ENCODE peak calls at places on chromosomes 7 and 10, in nine cellular contexts. One of them, this sample, is unnamed.
A peak's percentile ranks its signal among the peaks of the same experiment; 100 is the strongest.

GRCh38 chr10:7405637-7406036 is 5.2 kb downstream of the SFMBT2 start:
- DNase-seq in HL-60: no peak
- DNase-seq in adrenal gland: no peak
- DNase-seq in tibial artery: no peak
- DNase-seq in psoas muscle: no peak
- DNase-seq in mesenchymal stem cell: peak; percentile 13
- DNase-seq in colonic mucosa: no peak
- DNase-seq in WERI-Rb-1: no peak
- DNase-seq in lower lobe of right lung: no peak
- DNase-seq in this sample: no peak

GRCh38 chr7:134879815-134880475 is 100.5 kb downstream of the CALD1 start:
- DNase-seq in psoas muscle: no peak
- DNase-seq in HL-60: no peak
- DNase-seq in mesenchymal stem cell: peak; percentile 72
- DNase-seq in adrenal gland: no peak
- DNase-seq in lower lobe of right lung: no peak
- DNase-seq in WERI-Rb-1: no peak
- DNase-seq in colonic mucosa: no peak
- DNase-seq in tibial artery: no peak
- DNase-seq in this sample: no peak

GRCh38 chr10:125881192-125881591 is at the start of gene DHX32:
- DNase-seq in adrenal gland: peak; percentile 5
- DNase-seq in colonic mucosa: no peak
- DNase-seq in tibial artery: no peak
- DNase-seq in psoas muscle: no peak
- DNase-seq in HL-60: no peak
- DNase-seq in mesenchymal stem cell: peak; percentile 47
- DNase-seq in WERI-Rb-1: peak; percentile 58
- DNase-seq in lower lobe of right lung: no peak
- DNase-seq in this sample: no peak

GRCh38 chr7:139682136-139683013 is 95.4 kb downstream of the HIPK2 start:
- DNase-seq in WERI-Rb-1: no peak
- DNase-seq in mesenchymal stem cell: peak; percentile 94
- DNase-seq in lower lobe of right lung: no peak
- DNase-seq in tibial artery: no peak
- DNase-seq in adrenal gland: no peak
- DNase-seq in HL-60: no peak
- DNase-seq in psoas muscle: no peak
- DNase-seq in colonic mucosa: no peak
- DNase-seq in this sample: no peak

GRCh38 chr7:154338709-154339108 is 286.5 kb downstream of the DPP6 start:
- DNase-seq in lower lobe of right lung: no peak
- DNase-seq in colonic mucosa: no peak
- DNase-seq in HL-60: no peak
- DNase-seq in adrenal gland: no peak
- DNase-seq in mesenchymal stem cell: no peak
- DNase-seq in psoas muscle: no peak
- DNase-seq in WERI-Rb-1: no peak
- DNase-seq in tibial artery: no peak
- DNase-seq in this sample: peak; percentile 32

GRCh38 chr7:133150760-133151159 is 68.9 kb upstream of the CHCHD3 start:
- DNase-seq in WERI-Rb-1: no peak
- DNase-seq in psoas muscle: no peak
- DNase-seq in mesenchymal stem cell: no peak
- DNase-seq in colonic mucosa: no peak
- DNase-seq in HL-60: no peak
- DNase-seq in tibial artery: no peak
- DNase-seq in adrenal gland: no peak
- DNase-seq in lower lobe of right lung: no peak
- DNase-seq in this sample: no peak

GRCh38 chr10:45000138-45000763 is 472 bp upstream of the ZNF22 start:
- DNase-seq in adrenal gland: no peak
- DNase-seq in lower lobe of right lung: no peak
- DNase-seq in psoas muscle: peak; percentile 89
- DNase-seq in colonic mucosa: peak; percentile 55
- DNase-seq in WERI-Rb-1: no peak
- DNase-seq in HL-60: no peak
- DNase-seq in mesenchymal stem cell: peak; percentile 36
- DNase-seq in tibial artery: peak; percentile 91
- DNase-seq in this sample: no peak

GRCh38 chr7:6392712-6393666 is 54.8 kb downstream of the DAGLB start:
- DNase-seq in WERI-Rb-1: no peak
- DNase-seq in HL-60: peak; percentile 49
- DNase-seq in colonic mucosa: peak; percentile 96
- DNase-seq in psoas muscle: peak; percentile 73
- DNase-seq in mesenchymal stem cell: peak; percentile 84
- DNase-seq in adrenal gland: peak; percentile 95
- DNase-seq in lower lobe of right lung: peak; percentile 86
- DNase-seq in tibial artery: no peak
- DNase-seq in this sample: no peak

GRCh38 chr7:40757097-40757496 is 622.3 kb downstream of the SUGCT start:
- DNase-seq in colonic mucosa: no peak
- DNase-seq in psoas muscle: no peak
- DNase-seq in WERI-Rb-1: no peak
- DNase-seq in mesenchymal stem cell: no peak
- DNase-seq in adrenal gland: no peak
- DNase-seq in lower lobe of right lung: no peak
- DNase-seq in tibial artery: no peak
- DNase-seq in HL-60: no peak
- DNase-seq in this sample: no peak

GRCh38 chr7:107594961-107595737 is 15.1 kb downstream of the BCAP29 start:
- DNase-seq in adrenal gland: peak; percentile 14
- DNase-seq in HL-60: no peak
- DNase-seq in colonic mucosa: no peak
- DNase-seq in lower lobe of right lung: no peak
- DNase-seq in mesenchymal stem cell: peak; percentile 72
- DNase-seq in psoas muscle: no peak
- DNase-seq in tibial artery: no peak
- DNase-seq in WERI-Rb-1: no peak
- DNase-seq in this sample: no peak

GRCh38 chr10:80596391-80597257 is 58.9 kb downstream of the SH2D4B start:
- DNase-seq in psoas muscle: no peak
- DNase-seq in adrenal gland: peak; percentile 29
- DNase-seq in tibial artery: no peak
- DNase-seq in WERI-Rb-1: peak; percentile 35
- DNase-seq in HL-60: peak; percentile 64
- DNase-seq in lower lobe of right lung: peak; percentile 52
- DNase-seq in mesenchymal stem cell: peak; percentile 42
- DNase-seq in colonic mucosa: peak; percentile 36
- DNase-seq in this sample: no peak

DNA sequence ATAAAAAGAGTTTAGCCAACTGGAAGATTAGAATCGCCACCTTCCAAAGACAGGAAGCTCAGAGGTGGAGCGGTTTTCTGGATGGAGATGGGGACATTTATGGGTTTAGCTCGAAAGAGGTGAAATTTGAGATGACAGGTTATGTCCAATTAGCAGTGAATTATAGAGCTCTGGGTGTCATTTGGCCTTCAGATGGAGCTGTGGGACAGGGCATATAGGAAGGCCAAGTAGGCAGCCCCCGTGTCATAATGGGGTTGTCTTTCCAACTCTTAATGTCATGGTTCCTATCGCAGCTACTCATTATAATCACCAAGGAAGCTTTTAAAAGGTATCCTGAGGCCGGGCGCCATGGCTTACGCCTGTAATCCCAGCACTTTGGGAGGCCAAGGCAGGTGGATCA is 21.0 kb upstream of the EEPD1 start:
- DNase-seq in adrenal gland: no peak
- DNase-seq in WERI-Rb-1: no peak
- DNase-seq in psoas muscle: no peak
- DNase-seq in HL-60: no peak
- DNase-seq in lower lobe of right lung: no peak
- DNase-seq in tibial artery: no peak
- DNase-seq in colonic mucosa: no peak
- DNase-seq in mesenchymal stem cell: no peak
- DNase-seq in this sample: no peak
- H3K27ac ChIP-seq in adrenal gland: no peak overlapping the region
- H3K27ac ChIP-seq in WERI-Rb-1: no peak overlapping the region
- H3K27ac ChIP-seq in psoas muscle: peak overlapping the region; percentile 95
- H3K27ac ChIP-seq in HL-60: no peak overlapping the region
- H3K27ac ChIP-seq in lower lobe of right lung: no peak overlapping the region
- H3K27ac ChIP-seq in tibial artery: no peak overlapping the region
- H3K27ac ChIP-seq in colonic mucosa: no peak overlapping the region
- H3K27ac ChIP-seq in mesenchymal stem cell: no peak overlapping the region
- H3K27ac ChIP-seq in this sample: no peak overlapping the region

DNA sequence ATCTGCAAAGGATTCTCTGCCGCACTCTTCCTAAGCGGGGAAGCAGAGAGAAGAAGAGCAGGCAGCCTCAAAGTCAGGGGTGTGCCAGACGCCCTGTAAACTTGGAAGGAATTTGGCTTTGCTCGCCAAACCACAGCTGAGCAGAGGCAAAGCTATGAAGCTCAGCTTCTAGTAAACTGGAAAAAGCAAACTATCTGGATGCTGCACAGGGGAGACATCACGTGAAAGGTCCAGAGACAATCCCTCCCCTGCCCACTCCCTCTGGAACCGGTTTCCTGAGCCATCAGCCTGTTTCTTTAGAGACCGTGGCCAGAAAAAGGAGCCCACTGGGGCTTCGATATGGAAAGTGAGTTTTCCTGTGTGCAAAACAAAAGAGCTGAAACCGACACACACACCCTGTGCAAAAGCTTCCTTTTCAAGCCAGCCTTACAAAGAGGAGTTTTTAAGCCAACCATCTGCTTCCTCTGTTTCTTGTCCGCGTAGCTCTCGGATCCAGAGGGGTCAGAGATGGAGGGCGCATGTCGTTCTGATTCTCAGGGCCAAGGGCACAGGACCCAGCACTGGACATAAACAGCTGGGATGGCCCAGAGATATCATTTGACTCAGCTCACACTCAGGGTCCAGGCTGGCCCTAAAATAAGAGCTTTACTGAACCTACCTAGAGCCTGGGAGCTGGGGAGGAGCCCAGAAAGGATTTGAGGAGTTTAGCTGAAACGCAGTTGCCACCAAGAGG is 58.2 kb upstream of the DNAAF5 start:
- DNase-seq in adrenal gland: no peak
- DNase-seq in colonic mucosa: no peak
- DNase-seq in lower lobe of right lung: no peak
- DNase-seq in WERI-Rb-1: no peak
- DNase-seq in mesenchymal stem cell: peak; percentile 21
- DNase-seq in psoas muscle: no peak
- DNase-seq in tibial artery: peak; percentile 60
- DNase-seq in HL-60: no peak
- DNase-seq in this sample: no peak
- H3K27ac ChIP-seq in adrenal gland: peak overlapping the region; percentile 44
- H3K27ac ChIP-seq in colonic mucosa: no peak overlapping the region
- H3K27ac ChIP-seq in lower lobe of right lung: peak overlapping the region; percentile 68
- H3K27ac ChIP-seq in WERI-Rb-1: no peak overlapping the region
- H3K27ac ChIP-seq in mesenchymal stem cell: no peak overlapping the region
- H3K27ac ChIP-seq in psoas muscle: no peak overlapping the region
- H3K27ac ChIP-seq in tibial artery: peak overlapping the region; percentile 52
- H3K27ac ChIP-seq in HL-60: no peak overlapping the region
- H3K27ac ChIP-seq in this sample: no peak overlapping the region

GRCh38 chr10:122165492-122165832 is 105.6 kb upstream of the BTBD16 start:
- DNase-seq in WERI-Rb-1: no peak
- DNase-seq in tibial artery: no peak
- DNase-seq in mesenchymal stem cell: no peak
- DNase-seq in HL-60: no peak
- DNase-seq in adrenal gland: no peak
- DNase-seq in lower lobe of right lung: no peak
- DNase-seq in psoas muscle: no peak
- DNase-seq in colonic mucosa: no peak
- DNase-seq in this sample: no peak

GRCh38 chr10:122162566-122163181 is 108.4 kb upstream of the BTBD16 start:
- DNase-seq in HL-60: no peak
- DNase-seq in lower lobe of right lung: no peak
- DNase-seq in mesenchymal stem cell: peak; percentile 40
- DNase-seq in psoas muscle: no peak
- DNase-seq in colonic mucosa: no peak
- DNase-seq in tibial artery: no peak
- DNase-seq in WERI-Rb-1: peak; percentile 58
- DNase-seq in adrenal gland: no peak
- DNase-seq in this sample: no peak

GRCh38 chr10:122163182-122164027 is 107.7 kb upstream of the BTBD16 start:
- DNase-seq in lower lobe of right lung: no peak
- DNase-seq in mesenchymal stem cell: peak; percentile 60
- DNase-seq in HL-60: no peak
- DNase-seq in adrenal gland: peak; percentile 35
- DNase-seq in psoas muscle: no peak
- DNase-seq in WERI-Rb-1: peak; percentile 80
- DNase-seq in colonic mucosa: no peak
- DNase-seq in tibial artery: no peak
- DNase-seq in this sample: no peak

GRCh38 chr10:122164815-122165491 is 106.1 kb upstream of the BTBD16 start:
- DNase-seq in psoas muscle: no peak
- DNase-seq in HL-60: no peak
- DNase-seq in lower lobe of right lung: no peak
- DNase-seq in adrenal gland: no peak
- DNase-seq in tibial artery: no peak
- DNase-seq in mesenchymal stem cell: no peak
- DNase-seq in colonic mucosa: no peak
- DNase-seq in WERI-Rb-1: no peak
- DNase-seq in this sample: no peak

DNA sequence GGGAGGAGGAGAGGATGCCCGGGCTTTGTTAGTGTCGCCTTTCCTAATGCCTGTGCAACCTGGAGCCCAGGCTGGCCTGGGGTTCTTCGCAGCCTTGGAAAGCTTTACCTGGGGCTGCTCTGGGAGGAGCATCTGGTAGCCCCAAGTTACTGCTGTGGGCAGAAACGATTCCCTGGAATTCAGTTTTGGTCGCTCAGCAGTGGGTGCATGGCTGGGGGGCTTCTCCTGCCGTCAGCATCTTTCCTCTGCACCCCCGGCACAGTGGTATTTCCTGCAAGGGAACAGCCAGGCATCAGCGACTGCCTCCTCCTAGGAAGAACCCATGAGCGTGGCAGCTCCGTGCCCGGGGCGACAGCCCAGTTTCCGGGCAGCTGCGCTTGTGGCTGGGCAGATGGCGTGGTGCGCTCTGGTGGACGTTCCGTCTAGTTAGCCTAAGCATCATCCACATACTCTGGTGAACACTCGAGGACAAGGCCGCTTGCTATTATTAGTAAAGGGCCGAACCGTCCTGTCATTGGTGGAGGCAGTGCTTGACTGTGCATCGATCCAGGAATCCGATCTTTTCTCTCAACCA is 107.0 kb upstream of the BTBD16 start:
- DNase-seq in adrenal gland: no peak
- DNase-seq in psoas muscle: no peak
- DNase-seq in WERI-Rb-1: peak; percentile 61
- DNase-seq in mesenchymal stem cell: peak; percentile 51
- DNase-seq in tibial artery: no peak
- DNase-seq in lower lobe of right lung: no peak
- DNase-seq in colonic mucosa: no peak
- DNase-seq in HL-60: no peak
- DNase-seq in this sample: peak; percentile 48
- H3K27ac ChIP-seq in adrenal gland: peak overlapping the region; percentile 42
- H3K27ac ChIP-seq in psoas muscle: peak overlapping the region; percentile 51
- H3K27ac ChIP-seq in WERI-Rb-1: peak overlapping the region; percentile 52
- H3K27ac ChIP-seq in mesenchymal stem cell: no peak overlapping the region
- H3K27ac ChIP-seq in tibial artery: no peak overlapping the region
- H3K27ac ChIP-seq in lower lobe of right lung: no peak overlapping the region
- H3K27ac ChIP-seq in colonic mucosa: no peak overlapping the region
- H3K27ac ChIP-seq in HL-60: no peak overlapping the region
- H3K27ac ChIP-seq in this sample: peak overlapping the region; percentile 35

DNA sequence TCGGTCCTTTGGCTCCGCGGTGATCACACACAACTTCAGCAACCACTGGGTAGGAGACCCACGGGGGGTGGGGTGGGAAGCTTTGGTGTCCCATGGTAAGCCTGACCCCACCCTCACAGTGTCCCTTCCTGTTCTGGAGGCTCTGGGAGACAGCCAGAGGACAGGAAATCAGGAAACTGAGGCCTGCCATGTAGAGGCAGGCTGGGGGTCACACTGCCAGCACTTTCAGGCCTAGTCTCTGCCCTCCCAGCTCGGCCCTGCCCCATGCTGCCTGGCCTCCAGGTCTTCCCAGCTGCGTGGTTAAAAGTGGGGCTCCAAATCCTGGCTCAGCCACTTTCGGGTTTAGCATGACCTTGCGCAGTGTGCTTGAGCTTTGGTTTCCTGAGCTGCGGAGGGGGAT is 10.9 kb downstream of the AQP1 start:
- DNase-seq in adrenal gland: no peak
- DNase-seq in lower lobe of right lung: peak; percentile 24
- DNase-seq in psoas muscle: no peak
- DNase-seq in WERI-Rb-1: peak; percentile 45
- DNase-seq in HL-60: no peak
- DNase-seq in tibial artery: peak; percentile 63
- DNase-seq in colonic mucosa: peak; percentile 17
- DNase-seq in mesenchymal stem cell: no peak
- DNase-seq in this sample: no peak
- H3K27ac ChIP-seq in adrenal gland: no peak overlapping the region
- H3K27ac ChIP-seq in lower lobe of right lung: peak overlapping the region; percentile 6
- H3K27ac ChIP-seq in psoas muscle: no peak overlapping the region
- H3K27ac ChIP-seq in WERI-Rb-1: no peak overlapping the region
- H3K27ac ChIP-seq in HL-60: no peak overlapping the region
- H3K27ac ChIP-seq in tibial artery: peak overlapping the region; percentile 87
- H3K27ac ChIP-seq in colonic mucosa: no peak overlapping the region
- H3K27ac ChIP-seq in mesenchymal stem cell: no peak overlapping the region
- H3K27ac ChIP-seq in this sample: no peak overlapping the region